ENCODE peak calls at places on chromosomes 1 and 21, in five cellular contexts. F, I, G, X and Y are unnamed samples.
A peak's percentile ranks its signal among the peaks of the same experiment; 100 is the strongest.

GRCh38 chr1:111706921-111707320 is 32.3 kb downstream of the INKA2 start:
- DNase-seq in F (no peak), I (no peak), G (no peak), X (no peak), Y (no peak)

GRCh38 chr1:169113613-169114119 is 7.2 kb downstream of the ATP1B1 start:
- DNase-seq in F (peak; percentile 52), I (no peak), G (peak; percentile 26), X (no peak), Y (peak; percentile 84)

GRCh38 chr1:235708390-235708962 is 58.9 kb upstream of the GNG4 start:
- DNase-seq in F (no peak), I (no peak), G (no peak), X (no peak), Y (no peak)

GRCh38 chr1:224929335-224930237 is at the start of gene DNAH14:
- DNase-seq in F (peak; percentile 90), I (peak; percentile 86), G (peak; percentile 87), X (peak; percentile 81), Y (peak; percentile 88)

GRCh38 chr1:14755518-14756252 is 157.2 kb downstream of the KAZN start:
- DNase-seq in F (no peak), I (no peak), G (no peak), X (no peak), Y (peak; percentile 51)

GRCh38 chr21:28132713-28133112 is 860.0 kb downstream of the LTN1 start:
- DNase-seq in F (no peak), I (no peak), G (no peak), X (no peak), Y (no peak)

GRCh38 chr1:11806307-11806936 is 431 bp downstream of the CLCN6 start:
- DNase-seq in F (no peak), I (no peak), G (no peak), X (peak; percentile 55), Y (no peak)

GRCh38 chr1:223654083-223654482 is 11.4 kb downstream of the CAPN8 start:
- DNase-seq in F (no peak), I (no peak), G (no peak), X (no peak), Y (no peak)

GRCh38 chr1:97331165-97331564 is 589.7 kb downstream of the DPYD start:
- DNase-seq in F (no peak), I (no peak), G (no peak), X (no peak), Y (no peak)

GRCh38 chr21:39441502-39442475 is 3.8 kb downstream of the LCA5L start:
- DNase-seq in F (peak; percentile 51), I (no peak), G (peak; percentile 54), X (no peak), Y (peak; percentile 68)

GRCh38 chr1:56953386-56953785 is 12.4 kb downstream of the C8B start:
- DNase-seq in F (no peak), I (no peak), G (no peak), X (no peak), Y (no peak)

GRCh38 chr1:171801395-171801990 is 20.0 kb downstream of the METTL13 start:
- DNase-seq in F (peak; percentile 71), I (no peak), G (no peak), X (no peak), Y (peak; percentile 73)

GRCh38 chr1:245084551-245084950 is 70.2 kb upstream of the KIF26B start:
- DNase-seq in F (no peak), I (no peak), G (no peak), X (no peak), Y (no peak)

GRCh38 chr1:93321720-93322119 is 24.0 kb upstream of the DR1 start:
- DNase-seq in F (no peak), I (no peak), G (no peak), X (no peak), Y (no peak)

GRCh38 chr1:93322349-93322748 is 23.4 kb upstream of the DR1 start:
- DNase-seq in F (no peak), I (no peak), G (no peak), X (no peak), Y (no peak)

GRCh38 chr1:93328809-93329477 is 16.8 kb upstream of the DR1 start:
- DNase-seq in F (no peak), I (no peak), G (no peak), X (no peak), Y (no peak)

GRCh38 chr1:93323185-93323820 is 22.4 kb upstream of the DR1 start:
- DNase-seq in F (no peak), I (no peak), G (no peak), X (no peak), Y (no peak)

DNA sequence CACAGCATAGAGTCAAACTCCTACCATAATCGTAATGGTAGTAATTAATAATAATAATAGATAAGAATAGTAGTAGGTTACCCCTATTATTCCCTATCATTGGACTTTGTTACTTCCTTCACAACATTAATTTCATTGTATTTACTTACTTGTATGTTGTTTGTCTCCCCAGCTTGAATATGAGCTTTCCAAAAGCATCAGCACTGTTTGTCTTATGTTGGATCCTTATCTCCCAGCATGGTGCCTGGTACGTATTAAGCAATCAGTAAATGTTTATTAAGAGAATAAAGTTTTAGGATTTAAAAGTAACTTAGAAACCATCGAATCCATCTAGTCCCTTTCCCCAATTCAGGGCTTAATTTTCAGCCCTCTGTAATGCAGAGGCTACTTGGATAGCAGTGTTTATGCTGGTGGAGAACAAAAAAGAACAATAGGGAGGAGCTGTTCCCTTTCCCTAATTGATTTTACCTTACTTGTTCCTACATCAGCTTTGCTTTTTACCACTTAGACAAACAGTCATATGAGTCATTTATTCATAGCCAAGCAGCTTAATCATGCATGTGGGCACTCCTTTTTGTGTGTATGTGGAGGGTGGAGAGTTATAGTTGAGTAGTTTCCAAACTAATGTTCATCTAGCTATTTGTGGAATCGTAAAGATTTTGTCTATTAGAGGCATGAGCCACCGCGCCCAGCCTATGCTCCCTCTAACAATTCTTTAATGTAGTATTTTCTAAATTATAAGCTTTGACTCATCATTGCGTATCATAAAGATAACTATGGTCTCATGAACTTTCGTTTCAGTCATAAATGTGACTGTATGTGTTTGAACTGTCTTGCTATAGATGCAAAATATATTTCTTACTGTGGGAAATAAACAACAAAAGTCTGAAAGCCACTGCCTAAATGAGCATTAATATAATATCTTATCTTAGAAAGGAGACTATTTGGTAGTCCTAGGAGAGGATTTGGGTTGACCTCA is 20.9 kb upstream of the DR1 start:
- DNase-seq in F (no peak), I (no peak), G (no peak), X (no peak), Y (peak; percentile 53)
- H3K4me3 ChIP-seq in F (no peak overlapping the region), I (no peak overlapping the region), G (no peak overlapping the region), X (no peak overlapping the region), Y (no peak overlapping the region)

GRCh38 chr1:145720556-145720877 is 1.2 kb downstream of the CD160 start:
- DNase-seq in F (no peak), I (no peak), G (peak; percentile 7), X (no peak), Y (peak; percentile 30)

GRCh38 chr1:145716641-145717061 is 2.6 kb upstream of the CD160 start:
- DNase-seq in F (no peak), I (no peak), G (no peak), X (no peak), Y (peak; percentile 42)

GRCh38 chr1:145719230-145720079 is at the start of gene CD160:
- DNase-seq in F (no peak), I (no peak), G (no peak), X (no peak), Y (no peak)

GRCh38 chr1:145717833-145718232 is 1.5 kb upstream of the CD160 start:
- DNase-seq in F (no peak), I (no peak), G (no peak), X (no peak), Y (no peak)

GRCh38 chr1:145720878-145721671 is 1.8 kb downstream of the CD160 start:
- DNase-seq in F (peak; percentile 92), I (peak; percentile 66), G (peak; percentile 56), X (peak; percentile 77), Y (peak; percentile 85)
- H3K4me3 ChIP-seq in F (peak overlapping the region; percentile 37), I (no peak overlapping the region), G (peak overlapping the region; percentile 55), X (peak overlapping the region; percentile 24), Y (no peak overlapping the region)

DNA sequence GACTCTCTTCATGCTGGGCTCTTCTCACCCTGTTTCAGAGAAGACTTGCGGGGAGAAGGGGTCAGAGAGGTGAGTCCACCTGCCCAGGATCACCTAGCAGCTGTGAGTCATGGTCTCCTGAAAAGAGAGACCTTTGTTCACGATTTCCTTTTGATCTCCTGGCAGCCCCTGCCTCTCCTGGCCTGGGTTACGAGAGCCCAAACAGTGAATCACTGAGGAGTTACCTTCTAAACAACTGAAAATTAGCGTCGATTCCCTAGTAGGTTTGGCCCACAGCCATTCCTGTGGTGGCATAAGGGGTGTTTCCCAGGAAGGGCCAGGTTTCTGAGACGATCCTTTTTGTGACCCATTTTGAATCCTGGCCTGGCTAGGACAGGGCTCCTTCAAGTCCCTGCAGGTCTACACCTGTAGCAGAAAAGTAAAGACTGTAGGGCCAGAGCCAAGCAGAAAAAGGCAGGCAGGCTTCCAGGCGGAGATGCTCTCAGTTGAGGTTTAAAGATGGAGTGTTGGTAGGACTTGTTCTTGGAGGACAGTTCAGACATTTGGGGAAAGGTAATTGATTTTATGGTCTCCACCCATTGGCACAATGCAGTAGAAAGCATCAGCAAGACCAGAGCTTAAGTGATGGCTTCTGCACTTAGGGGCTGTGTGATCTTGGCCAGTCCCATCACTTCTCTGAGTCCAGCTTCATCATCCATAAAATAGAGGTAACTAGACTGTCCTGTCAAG is 2.1 kb upstream of the PLA2G2E start:
- DNase-seq in F (no peak), I (no peak), G (no peak), X (no peak), Y (no peak)
- H3K4me3 ChIP-seq in F (no peak overlapping the region), I (no peak overlapping the region), G (no peak overlapping the region), X (no peak overlapping the region), Y (no peak overlapping the region)

DNA sequence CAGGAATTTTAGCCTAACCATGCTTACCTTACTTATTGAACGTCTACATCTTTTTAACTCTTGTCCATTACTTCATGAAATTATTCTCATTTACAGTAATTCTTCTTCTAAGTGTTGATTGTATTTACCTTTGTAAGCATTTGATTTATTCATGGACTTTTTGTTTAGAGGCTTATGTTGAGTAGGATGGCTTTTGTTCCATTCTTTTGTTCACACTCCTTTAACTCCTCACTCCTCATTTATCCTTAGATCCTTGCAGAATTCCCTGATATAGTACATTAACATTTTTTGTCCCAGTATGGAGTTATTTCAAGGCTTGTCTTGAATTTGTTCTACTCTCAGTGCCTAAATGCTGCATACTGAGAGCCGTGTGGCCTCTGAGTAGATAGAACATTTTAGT is 69.3 kb downstream of the KCNK2 start:
- DNase-seq in F (no peak), I (no peak), G (no peak), X (no peak), Y (no peak)
- H3K4me3 ChIP-seq in F (no peak overlapping the region), I (no peak overlapping the region), G (no peak overlapping the region), X (no peak overlapping the region), Y (no peak overlapping the region)

GRCh38 chr1:15799928-15800835 is 7.3 kb downstream of the UQCRHL start:
- DNase-seq in F (peak; percentile 78), I (peak; percentile 63), G (peak; percentile 91), X (peak; percentile 84), Y (peak; percentile 56)
- H3K4me3 ChIP-seq in F (no peak overlapping the region), I (no peak overlapping the region), G (peak overlapping the region; percentile 38), X (no peak overlapping the region), Y (no peak overlapping the region)